ENCODE peak calls at places on chromosomes 5 and 9, in six cellular contexts. Q, D, V, U, E and P are unnamed samples.
A peak's percentile ranks its signal among the peaks of the same experiment; 100 is the strongest.

GRCh38 chr9:77952641-77953341 is 78.8 kb downstream of the GNAQ start:
- DNase-seq in U (peak; percentile 49), Q (no peak), E (no peak), D (no peak), V (no peak), P (peak; percentile 70)

GRCh38 chr9:137021574-137021978 is 6.5 kb downstream of the ABCA2 start:
- DNase-seq in Q (no peak), E (no peak), U (no peak), D (no peak), V (no peak), P (no peak)

GRCh38 chr9:89039664-89040063 is 48.4 kb downstream of the S1PR3 start:
- DNase-seq in E (no peak), D (no peak), U (no peak), V (no peak), Q (no peak), P (no peak)

GRCh38 chr5:957730-958485 is 50.7 kb upstream of the NKD2 start:
- DNase-seq in U (peak; percentile 9), Q (no peak), D (no peak), V (no peak), E (no peak), P (peak; percentile 69)

GRCh38 chr9:91954841-91955471 is 4.9 kb upstream of the ROR2 start:
- DNase-seq in E (peak; percentile 85), V (peak; percentile 60), U (peak; percentile 91), Q (peak; percentile 83), D (peak; percentile 70), P (peak; percentile 69)

GRCh38 chr5:32241034-32241783 is 67.1 kb upstream of the GOLPH3 start:
- DNase-seq in U (no peak), E (no peak), Q (no peak), V (no peak), D (no peak), P (no peak)

GRCh38 chr9:76401176-76401575 is 7.0 kb upstream of the RFK start:
- DNase-seq in V (no peak), U (no peak), D (no peak), Q (no peak), E (no peak), P (no peak)

GRCh38 chr9:92242115-92242778 is 51.2 kb downstream of the IARS1 start:
- DNase-seq in E (no peak), D (no peak), U (peak; percentile 87), Q (peak; percentile 28), V (no peak), P (peak; percentile 80)

GRCh38 chr5:154236011-154236410 is 45.5 kb downstream of the GALNT10 start:
- DNase-seq in U (no peak), V (no peak), E (no peak), Q (peak; percentile 46), D (no peak), P (no peak)

GRCh38 chr5:40502045-40502444 is 177.7 kb upstream of the PTGER4 start:
- DNase-seq in E (no peak), D (no peak), Q (no peak), V (no peak), U (no peak), P (no peak)

GRCh38 chr5:6279607-6280006 is 98.7 kb downstream of the MED10 start:
- DNase-seq in U (no peak), V (no peak), Q (no peak), D (no peak), E (no peak), P (no peak)

GRCh38 chr5:166909040-166909439 is 1382.4 kb upstream of the WWC1 start:
- DNase-seq in Q (no peak), U (no peak), E (no peak), V (no peak), D (no peak), P (peak; percentile 84)

GRCh38 chr5:134086943-134087305 is 27.6 kb upstream of the TCF7 start:
- DNase-seq in V (no peak), U (no peak), E (no peak), Q (no peak), D (peak; percentile 20), P (no peak)

GRCh38 chr9:113650207-113651131 is 186.9 kb downstream of the RGS3 start:
- DNase-seq in D (peak; percentile 59), E (no peak), Q (peak; percentile 77), U (peak; percentile 88), V (no peak), P (peak; percentile 58)

GRCh38 chr5:139655727-139656271 is 7.7 kb downstream of the CXXC5 start:
- DNase-seq in D (no peak), V (no peak), U (peak; percentile 69), E (no peak), Q (no peak), P (peak; percentile 89)
- H3K18ac ChIP-seq in D (no peak overlapping the region), V (peak overlapping the region; percentile 93), U (peak overlapping the region; percentile 88), E (peak overlapping the region; percentile 43), Q (no peak overlapping the region), P (peak overlapping the region; percentile 99)

GRCh38 chr9:34644766-34645314 is 1.6 kb upstream of the GALT start:
- DNase-seq in E (no peak), Q (peak; percentile 50), D (no peak), V (no peak), U (no peak), P (no peak)
- H2BK120ac ChIP-seq in E (no peak overlapping the region), Q (no peak overlapping the region), D (no peak overlapping the region), V (no peak overlapping the region), U (no peak overlapping the region), P (no peak overlapping the region)

GRCh38 chr5:168216989-168217388 is 74.5 kb upstream of the WWC1 start:
- DNase-seq in Q (no peak), U (no peak), D (no peak), V (no peak), E (no peak), P (no peak)

GRCh38 chr5:168215646-168216045 is 75.8 kb upstream of the WWC1 start:
- DNase-seq in Q (no peak), U (no peak), V (no peak), E (no peak), D (no peak), P (no peak)

GRCh38 chr5:168214071-168214470 is 77.4 kb upstream of the WWC1 start:
- DNase-seq in U (no peak), E (no peak), Q (peak; percentile 72), D (no peak), V (no peak), P (no peak)

GRCh38 chr5:168217497-168217896 is 73.9 kb upstream of the WWC1 start:
- DNase-seq in E (no peak), U (no peak), D (no peak), V (no peak), Q (no peak), P (no peak)

GRCh38 chr5:168214886-168215285 is 76.6 kb upstream of the WWC1 start:
- DNase-seq in E (no peak), Q (no peak), V (no peak), D (no peak), U (no peak), P (no peak)
- H3K79me1 ChIP-seq in E (no peaks in the 10 kb centered on the region), Q (no peaks in the 10 kb centered on the region), V (no peaks in the 10 kb centered on the region), D (no peaks in the 10 kb centered on the region), U (no peaks in the 10 kb centered on the region), P (no peaks in the 10 kb centered on the region)

DNA sequence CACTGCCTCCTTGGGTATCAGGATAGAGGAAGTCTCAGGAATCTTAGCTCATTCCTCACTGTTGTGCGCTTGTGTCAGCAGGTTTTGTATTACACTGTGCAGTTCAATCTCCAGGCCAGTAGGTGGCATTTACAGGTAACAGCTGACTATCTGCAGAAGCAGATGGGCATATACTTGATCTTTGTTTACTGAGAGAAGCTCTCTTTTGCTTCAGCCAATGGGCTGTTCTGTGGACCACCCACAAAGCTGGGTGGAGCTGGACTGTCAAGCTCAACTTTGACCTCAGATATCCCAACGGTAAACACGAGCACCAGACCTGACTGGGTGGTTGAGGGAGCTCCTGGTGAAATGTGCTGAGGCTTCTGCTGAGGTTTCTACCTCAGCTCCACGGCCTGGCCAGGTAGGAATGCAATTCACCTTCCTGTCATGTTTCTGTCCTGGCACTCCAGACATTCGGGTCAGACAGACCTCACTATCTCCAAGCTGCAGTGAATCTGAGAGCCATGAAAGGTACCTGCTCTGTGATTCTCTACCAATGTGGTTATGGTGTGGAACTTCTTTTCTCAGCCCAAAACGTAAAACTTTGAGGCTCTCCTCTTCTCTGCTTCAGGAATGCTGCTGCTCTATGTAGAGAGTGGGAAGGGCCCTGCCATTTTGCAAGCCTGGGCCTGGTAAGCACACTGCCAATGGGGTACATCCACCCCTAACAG is 167.9 kb upstream of the ACTBL2 start:
- DNase-seq in Q (peak; percentile 95), U (peak; percentile 53), D (peak; percentile 82), V (no peak), E (peak; percentile 49), P (peak; percentile 49)
- H3K18ac ChIP-seq in Q (no peak overlapping the region), U (no peak overlapping the region), D (no peak overlapping the region), V (no peak overlapping the region), E (no peak overlapping the region), P (no peak overlapping the region)

GRCh38 chr9:68498816-68499215 is 41.9 kb downstream of the TMEM252 start:
- DNase-seq in V (no peak), D (no peak), E (no peak), U (no peak), Q (no peak), P (no peak)

GRCh38 chr9:68502279-68502678 is 38.4 kb downstream of the TMEM252 start:
- DNase-seq in E (no peak), U (no peak), D (no peak), Q (no peak), V (no peak), P (no peak)

GRCh38 chr9:68497629-68498028 is 43.1 kb downstream of the TMEM252 start:
- DNase-seq in Q (no peak), V (no peak), U (no peak), E (no peak), D (no peak), P (no peak)

GRCh38 chr9:68501159-68501506 is 39.5 kb downstream of the TMEM252 start:
- DNase-seq in U (peak; percentile 69), E (no peak), Q (no peak), V (no peak), D (no peak), P (no peak)

GRCh38 chr9:68500457-68501158 is 40.1 kb downstream of the TMEM252 start:
- DNase-seq in U (peak; percentile 70), D (no peak), V (no peak), Q (no peak), E (no peak), P (peak; percentile 73)
- H2BK120ac ChIP-seq in U (peak overlapping the region; percentile 80), D (no peak overlapping the region), V (no peak overlapping the region), Q (no peak overlapping the region), E (no peak overlapping the region), P (no peak overlapping the region)

DNA sequence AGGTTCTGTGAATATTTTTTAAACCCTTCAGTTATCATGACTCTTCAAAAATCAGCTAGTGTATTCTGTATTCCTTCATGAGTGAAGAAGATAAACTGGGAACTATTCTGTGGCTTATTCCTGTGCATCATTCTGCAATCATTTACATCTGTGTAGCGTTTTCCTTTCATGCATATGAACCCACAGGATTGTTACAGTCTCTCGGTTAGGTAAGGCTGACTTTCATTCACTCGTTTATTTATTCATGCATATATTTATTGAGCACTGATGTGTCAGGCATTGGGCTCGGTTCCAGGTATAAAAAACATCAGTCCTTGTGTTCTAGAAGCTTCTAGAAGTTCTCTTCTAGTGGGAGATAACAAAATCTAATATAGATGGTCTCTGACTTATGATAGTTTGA is 318.4 kb downstream of the MAN2A1 start:
- DNase-seq in U (no peak), E (no peak), V (no peak), D (no peak), Q (no peak), P (no peak)
- H3K79me1 ChIP-seq in U (no peaks in the 10 kb centered on the region), E (no peaks in the 10 kb centered on the region), V (no peaks in the 10 kb centered on the region), D (no peaks in the 10 kb centered on the region), Q (no peaks in the 10 kb centered on the region), P (no peaks in the 10 kb centered on the region)